ENCODE peak calls at places on chromosomes 7 and 10, in four cellular contexts. R is OCI-LY7, O is neural progenitor cell, J is RWPE1. T is an unnamed sample.

GRCh38 chr10:130108934-130109604 is 1.6 kb downstream of the C10orf143 start:
- DNase-seq in J (no peak), R (peak; percentile 22), O (no peak), T (no peak)

GRCh38 chr7:74380720-74381119 is 73.0 kb upstream of the GTF2IRD1 start:
- DNase-seq in R (no peak), O (no peak), J (no peak), T (no peak)

GRCh38 chr10:96673318-96674099 is 46.8 kb downstream of the PIK3AP1 start:
- DNase-seq in O (peak; percentile 9), J (no peak), R (peak; percentile 87), T (no peak)

GRCh38 chr10:122786269-122786668 is 59.4 kb downstream of the CUZD1 start:
- DNase-seq in J (peak; percentile 76), R (peak; percentile 11), O (peak; percentile 87), T (no peak)

GRCh38 chr10:20853276-20853675 is 43.8 kb downstream of the NEBL start:
- DNase-seq in R (no peak), J (no peak), O (no peak), T (no peak)

GRCh38 chr7:138386821-138387220 is 73.2 kb upstream of the TRIM24 start:
- DNase-seq in R (no peak), O (no peak), J (no peak), T (no peak)

GRCh38 chr7:135817576-135817975 is 69.0 kb upstream of the FAM180A start:
- DNase-seq in J (no peak), O (no peak), R (no peak), T (no peak)

GRCh38 chr7:155947051-155947450 is 134.8 kb upstream of the SHH start:
- DNase-seq in J (no peak), R (no peak), O (no peak), T (no peak)

GRCh38 chr7:118918556-118918955 is 694.1 kb downstream of the ANKRD7 start:
- DNase-seq in O (no peak), J (peak; percentile 4), R (peak; percentile 11), T (no peak)
- TF ChIP-seq CTCF in O (peak; percentile 59), J (peak; percentile 35), R (peak; percentile 65), T (no peak)

DNA sequence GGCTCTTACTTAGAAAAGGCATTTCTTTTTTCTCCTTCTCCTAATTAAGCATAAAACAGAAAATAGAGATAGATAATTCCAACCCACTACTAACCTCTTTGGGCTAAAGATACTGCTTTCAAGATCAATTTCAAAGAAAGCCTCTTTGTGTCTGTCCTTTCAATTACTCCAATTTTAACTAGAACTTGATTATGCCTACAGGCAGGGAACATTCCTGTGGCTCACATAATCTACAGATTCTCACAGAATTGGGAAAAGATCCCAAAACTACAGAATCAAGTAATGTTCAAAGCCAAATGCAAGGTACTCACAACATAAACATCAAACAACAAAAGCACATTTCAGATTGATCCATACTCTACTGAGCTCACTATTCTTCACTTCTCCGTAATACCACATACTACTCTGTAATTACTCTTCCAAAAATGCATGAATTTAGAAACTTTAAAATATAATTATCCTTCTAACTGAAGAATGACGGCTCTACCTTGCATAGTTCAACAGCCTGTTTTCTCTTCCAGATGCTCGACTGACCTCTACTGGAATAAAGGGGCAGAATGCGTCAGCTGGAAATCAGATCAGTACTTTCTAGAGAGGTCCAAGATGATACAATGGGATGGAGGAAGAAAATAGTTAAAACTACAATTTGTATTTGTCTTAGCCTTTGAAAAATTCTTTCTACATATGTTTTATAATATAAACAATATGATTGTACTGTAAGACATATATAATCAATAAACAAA is 3.9 kb downstream of the MTERF1 start:
- DNase-seq in J (peak; percentile 50), R (no peak), O (no peak), T (no peak)
- TF ChIP-seq CTCF in J (peak; percentile 69), R (peak; percentile 47), O (peak; percentile 42), T (peak; percentile 65)

DNA sequence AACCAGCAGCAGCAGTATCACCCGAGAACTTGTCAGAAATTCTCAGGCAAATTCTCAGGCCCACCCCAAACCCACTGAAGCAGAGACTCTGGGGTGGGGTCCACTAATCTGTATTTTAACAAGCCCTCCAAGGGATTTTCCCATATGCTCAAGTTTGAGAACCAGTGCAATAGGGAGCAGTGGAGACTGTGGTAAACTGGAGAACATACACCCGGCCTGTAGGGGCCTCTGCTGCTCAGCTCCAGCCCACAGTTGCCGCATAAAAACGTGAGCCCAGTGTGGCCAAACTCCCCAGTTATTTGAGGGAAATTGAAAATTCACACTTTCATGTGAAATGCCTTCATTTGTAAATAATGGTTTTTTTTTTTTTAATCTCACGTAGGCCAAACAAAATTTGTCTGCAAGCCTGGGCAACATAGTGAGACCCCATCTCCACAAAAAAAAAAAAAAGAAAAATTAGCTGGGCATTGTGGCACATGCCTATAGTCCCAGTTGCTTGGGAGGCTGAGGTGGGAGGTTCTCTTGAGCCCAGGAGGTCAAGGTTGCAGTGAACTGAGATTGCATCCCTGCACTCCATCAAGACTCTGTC is 97.6 kb upstream of the ZMIZ1 start:
- DNase-seq in J (no peak), O (no peak), R (no peak), T (no peak)
- TF ChIP-seq CTCF in J (no peak), O (no peak), R (peak; percentile 54), T (no peak)

GRCh38 chr7:18361756-18362155 is 133.8 kb upstream of the HDAC9 start:
- DNase-seq in O (peak; percentile 15), R (no peak), J (peak; percentile 5), T (no peak)
- TF ChIP-seq CTCF in O (peak; percentile 12), R (no peak), J (no peak), T (no peak)

GRCh38 chr7:17940302-17941170 is at the start of gene SNX13:
- DNase-seq in O (peak; percentile 98), R (peak; percentile 94), J (peak; percentile 92), T (peak; percentile 74)
- TF ChIP-seq CTCF in O (peak; percentile 44), R (peak; percentile 48), J (peak; percentile 49), T (peak; percentile 31)

GRCh38 chr10:102633848-102634247 is 10.4 kb upstream of the TRIM8 start:
- DNase-seq in O (no peak), R (no peak), J (no peak), T (no peak)

GRCh38 chr10:102631525-102632393 is 12.5 kb upstream of the TRIM8 start:
- DNase-seq in J (no peak), O (no peak), R (no peak), T (no peak)

GRCh38 chr10:102633282-102633681 is 11.0 kb upstream of the TRIM8 start:
- DNase-seq in J (no peak), R (peak; percentile 37), O (no peak), T (no peak)

GRCh38 chr10:102630663-102631062 is 13.6 kb upstream of the TRIM8 start:
- DNase-seq in O (no peak), J (no peak), R (no peak), T (no peak)

GRCh38 chr10:102632394-102633062 is 11.8 kb upstream of the TRIM8 start:
- DNase-seq in O (no peak), R (no peak), J (no peak), T (no peak)
- TF ChIP-seq CTCF in O (no peak), R (no peak), J (no peak), T (no peak)

DNA sequence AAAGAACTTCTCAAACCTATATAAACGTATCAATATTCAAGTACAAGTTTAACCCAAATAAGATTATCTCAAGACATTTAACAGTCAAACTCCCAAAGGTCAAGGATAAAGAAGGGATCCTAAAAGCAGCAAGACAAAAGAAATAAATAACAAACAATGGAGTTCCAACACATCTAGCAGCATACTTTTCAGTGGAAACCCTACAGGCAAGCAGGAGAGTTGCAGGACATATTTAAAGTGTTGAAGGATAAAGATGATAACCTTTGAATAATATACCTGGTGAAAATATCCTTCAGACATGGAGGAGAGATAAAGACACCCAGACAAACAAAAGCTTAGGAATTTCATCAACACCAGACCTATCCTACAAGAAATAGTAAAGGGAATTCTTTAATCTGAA is 82.8 kb downstream of the TES start:
- DNase-seq in O (no peak), R (no peak), J (no peak), T (no peak)
- TF ChIP-seq CTCF in O (peak; percentile 23), R (no peak), J (no peak), T (no peak)

GRCh38 chr10:47044741-47045140 is 133.5 kb downstream of the PTPN20 start:
- DNase-seq in O (no peak), R (no peak), J (no peak), T (no peak)

GRCh38 chr10:47043928-47044544 is 132.8 kb downstream of the PTPN20 start:
- DNase-seq in O (no peak), J (no peak), R (no peak), T (no peak)

GRCh38 chr10:47046321-47047126 is 135.3 kb downstream of the PTPN20 start:
- DNase-seq in R (no peak), J (no peak), O (no peak), T (no peak)

GRCh38 chr10:47047127-47047504 is 135.9 kb downstream of the PTPN20 start:
- DNase-seq in R (no peak), O (no peak), J (no peak), T (no peak)

GRCh38 chr10:47045331-47045861 is 134.2 kb downstream of the PTPN20 start:
- DNase-seq in R (no peak), J (no peak), O (no peak), T (no peak)
- TF ChIP-seq CTCF in R (no peak), J (no peak), O (no peak), T (no peak)

GRCh38 chr10:71912431-71912830 is 51.8 kb upstream of the CHST3 start:
- DNase-seq in J (no peak), R (no peak), O (no peak), T (no peak)
- TF ChIP-seq CTCF in J (no peak), R (no peak), O (no peak), T (no peak)